ENCODE peak calls at places on chromosomes 12 and 14, in six cellular contexts. T is OCI-LY7, W is hepatocyte, S is mammary epithelial cell, P is fibroblast of lung, I is astrocyte. O is an unnamed sample.

GRCh38 chr14:93537962-93538361 is 107.2 kb downstream of the UNC79 start:
- DNase-seq in I (no peak), T (no peak), S (no peak), W (no peak), P (no peak), O (no peak)

GRCh38 chr14:64765740-64766302 is 61.6 kb downstream of the PLEKHG3 start:
- DNase-seq in I (no peak), P (no peak), T (no peak), W (no peak), S (no peak), O (no peak)

GRCh38 chr14:102066041-102066451 is 20.8 kb downstream of the HSP90AA1 start:
- DNase-seq in P (no peak), W (no peak), T (no peak), I (no peak), S (no peak), O (no peak)

GRCh38 chr12:11882301-11883019 is 188.3 kb upstream of the BCL2L14 start:
- DNase-seq in I (no peak), T (no peak), W (no peak), S (peak; percentile 60), P (no peak), O (no peak)

GRCh38 chr14:56659361-56659760 is 79.8 kb downstream of the TMEM260 start:
- DNase-seq in W (peak; percentile 9), T (no peak), I (no peak), S (no peak), P (no peak), O (no peak)

GRCh38 chr12:110846615-110847566 is at the start of gene CCDC63:
- DNase-seq in P (peak; percentile 55), I (peak; percentile 37), W (peak; percentile 79), S (no peak), T (no peak), O (no peak)

GRCh38 chr12:57882575-57882974 is 36.0 kb upstream of the CTDSP2 start:
- DNase-seq in S (no peak), W (no peak), T (no peak), P (no peak), I (no peak), O (no peak)

GRCh38 chr12:1104088-1104800 is 113.2 kb downstream of the ERC1 start:
- DNase-seq in I (no peak), S (no peak), T (peak; percentile 43), P (no peak), W (no peak), O (no peak)

GRCh38 chr12:124518051-124518932 is 49.1 kb downstream of the NCOR2 start:
- DNase-seq in S (peak; percentile 97), I (peak; percentile 100), P (peak; percentile 100), T (no peak), W (peak; percentile 96), O (peak; percentile 92)

GRCh38 chr12:28378749-28379148 is 188.5 kb downstream of the CCDC91 start:
- DNase-seq in P (peak; percentile 96), W (no peak), T (no peak), S (peak; percentile 46), I (peak; percentile 96), O (no peak)

GRCh38 chr12:124477109-124477915 is 90.1 kb downstream of the NCOR2 start:
- DNase-seq in S (no peak), P (no peak), I (no peak), W (no peak), T (no peak), O (no peak)

GRCh38 chr12:54292083-54292930 is 8.5 kb downstream of the NFE2 start:
- DNase-seq in I (no peak), P (no peak), S (no peak), T (no peak), W (no peak), O (no peak)

GRCh38 chr12:98998697-98999299 is 353.7 kb downstream of the APAF1 start:
- DNase-seq in I (peak; percentile 23), T (peak; percentile 65), S (peak; percentile 26), W (peak; percentile 61), P (peak; percentile 23), O (no peak)

GRCh38 chr12:6018265-6018664 is 73.2 kb upstream of the ANO2 start:
- DNase-seq in I (no peak), P (no peak), W (no peak), T (no peak), S (no peak), O (no peak)

GRCh38 chr14:99282261-99283050 is 10.5 kb upstream of the BCL11B start:
- DNase-seq in S (no peak), W (no peak), P (no peak), I (no peak), T (no peak), O (no peak)

GRCh38 chr12:82473111-82473754 is 114.9 kb downstream of the METTL25 start:
- DNase-seq in I (no peak), P (no peak), W (no peak), T (no peak), S (no peak), O (no peak)

GRCh38 chr12:67593041-67593870 is 55.3 kb upstream of the DYRK2 start:
- DNase-seq in W (peak; percentile 77), S (peak; percentile 94), T (no peak), I (peak; percentile 43), P (peak; percentile 52), O (peak; percentile 46)

GRCh38 chr12:120365675-120366340 is 3.2 kb downstream of the MSI1 start:
- DNase-seq in W (peak; percentile 62), I (no peak), P (no peak), T (no peak), S (no peak), O (no peak)

GRCh38 chr12:115440438-115440837 is 756.5 kb upstream of the TBX3 start:
- DNase-seq in P (peak; percentile 66), I (peak; percentile 39), T (no peak), S (peak; percentile 37), W (peak; percentile 63), O (no peak)

GRCh38 chr12:48997719-48998496 is 1.3 kb downstream of the DDN start:
- DNase-seq in S (no peak), W (peak; percentile 65), T (no peak), I (no peak), P (no peak), O (no peak)

GRCh38 chr12:127803545-127803944 is 463.4 kb upstream of the TMEM132C start:
- DNase-seq in W (no peak), S (no peak), P (peak; percentile 40), I (peak; percentile 27), T (no peak), O (no peak)

GRCh38 chr12:27709932-27710591 is 570 bp upstream of the MRPS35 start:
- DNase-seq in S (peak; percentile 54), W (no peak), T (no peak), I (peak; percentile 50), P (peak; percentile 61), O (no peak)

GRCh38 chr12:124502379-124502778 is 65.0 kb downstream of the NCOR2 start:
- DNase-seq in S (no peak), P (no peak), W (no peak), I (no peak), T (no peak), O (no peak)

GRCh38 chr14:96309128-96309906 is 53.3 kb downstream of the BDKRB1 start:
- DNase-seq in P (no peak), I (no peak), S (no peak), W (peak; percentile 60), T (no peak), O (no peak)

DNA sequence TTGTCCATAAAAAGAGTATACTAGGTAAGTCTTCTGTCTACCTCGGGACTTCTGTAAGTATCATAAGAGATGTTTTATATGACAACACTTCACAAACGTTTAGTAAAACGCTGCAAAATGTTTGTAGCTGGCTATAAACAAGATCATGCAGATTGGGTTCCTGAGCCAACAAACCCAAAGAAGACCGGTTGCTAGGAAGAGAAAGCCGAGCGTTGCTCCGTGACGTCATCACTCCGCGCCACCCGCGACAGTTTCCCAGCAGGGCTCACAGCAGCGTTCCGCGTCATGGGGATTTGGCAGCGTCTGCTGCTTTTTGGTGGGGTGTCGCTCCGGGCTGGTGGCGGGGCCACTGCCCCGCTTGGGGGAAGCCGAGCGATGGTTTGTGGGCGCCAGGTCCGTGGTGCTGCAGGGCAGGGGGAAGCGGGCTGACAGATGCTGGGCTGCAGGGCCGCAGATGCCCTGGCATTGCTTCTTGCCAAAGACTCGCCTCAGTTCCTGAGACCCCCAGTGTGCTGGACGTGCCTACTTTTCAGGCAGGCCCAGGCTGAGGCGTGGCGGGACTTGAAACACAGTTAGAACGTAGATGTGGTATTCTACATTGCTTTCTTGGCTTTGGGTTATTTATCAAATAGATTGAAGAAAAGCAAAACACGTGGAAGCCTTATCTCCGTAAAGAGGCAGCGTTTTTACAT is at the start of gene NUBPL:
- DNase-seq in P (peak; percentile 94), S (peak; percentile 87), T (peak; percentile 95), W (peak; percentile 95), I (peak; percentile 91), O (peak; percentile 54)
- H3K27ac ChIP-seq in P (peak within 1 kb of the TSS; percentile 93), S (peak within 1 kb of the TSS; percentile 90), T (peak within 1 kb of the TSS; percentile 38), W (peak within 1 kb of the TSS; percentile 89), I (peak within 1 kb of the TSS; percentile 93), O (peak within 1 kb of the TSS; percentile 94)

DNA sequence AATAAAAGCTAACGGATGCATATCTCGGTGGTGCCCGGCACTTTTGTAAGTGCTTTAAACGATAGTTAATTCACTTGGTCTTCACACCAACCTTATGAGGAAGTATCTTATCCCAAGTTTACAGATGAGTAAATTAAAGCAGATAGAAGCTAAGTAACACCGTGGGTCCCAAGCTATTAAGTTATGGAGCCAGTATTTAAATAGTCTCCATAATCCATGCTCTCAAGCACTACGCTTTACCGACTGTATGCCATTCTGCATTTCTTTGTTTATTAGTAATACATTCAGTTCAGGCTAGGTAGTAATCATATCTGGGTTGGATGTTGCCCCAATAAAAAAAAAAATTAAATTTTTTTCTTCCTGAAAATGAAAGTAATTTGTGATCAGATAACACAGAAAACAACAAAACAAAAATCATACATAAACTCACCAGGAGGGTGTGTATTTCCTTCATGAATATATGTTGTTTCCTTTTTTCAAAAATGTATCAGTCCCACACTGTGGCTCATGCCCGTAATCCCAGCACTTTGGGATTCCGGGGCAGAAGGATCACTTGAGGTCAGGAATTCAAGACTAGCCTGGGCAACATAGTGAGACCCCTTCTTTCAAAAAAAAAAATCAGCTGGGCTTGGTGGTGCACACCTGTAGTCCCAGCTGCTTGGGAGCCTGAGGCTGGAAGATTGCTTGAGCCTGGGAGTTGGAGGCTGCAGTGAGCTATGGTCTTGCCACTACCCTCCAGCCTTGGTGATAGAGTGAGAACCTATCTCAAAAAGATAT is 1.4 kb upstream of the M6PR start:
- DNase-seq in S (no peak), P (no peak), T (no peak), I (no peak), W (no peak), O (no peak)
- H3K4me2 ChIP-seq in S (peak overlapping the region; percentile 88), P (peak overlapping the region; percentile 82), T (peak overlapping the region; percentile 98), I (peak overlapping the region; percentile 98), W (peak overlapping the region; percentile 81), O (peak overlapping the region; percentile 94)

DNA sequence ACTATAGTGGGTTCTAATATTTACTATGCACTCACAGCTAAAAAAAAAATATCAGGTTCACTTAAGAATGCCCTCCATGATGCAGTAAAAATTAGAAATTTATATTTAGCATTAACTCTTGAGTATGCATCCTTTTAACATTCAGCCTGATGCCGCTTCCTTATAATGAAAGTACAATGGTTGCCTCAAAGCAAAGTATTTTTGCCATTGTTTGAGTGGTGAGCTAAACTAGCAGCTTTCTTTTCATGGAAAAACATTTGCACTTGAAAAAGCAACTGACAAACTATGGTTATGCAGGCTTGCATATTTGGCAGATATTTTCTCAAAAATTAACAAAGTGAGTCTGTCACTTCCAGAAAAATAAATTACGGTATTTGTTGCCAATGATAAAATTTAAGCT is 188.6 kb downstream of the SLC6A15 start:
- DNase-seq in S (no peak), P (no peak), I (no peak), W (no peak), T (no peak), O (no peak)
- H3K4me3 ChIP-seq in S (no peak overlapping the region), P (no peak overlapping the region), I (no peak overlapping the region), W (no peak overlapping the region), T (no peak overlapping the region), O (no peak overlapping the region)

GRCh38 chr12:112167728-112168525 is 42.6 kb downstream of the TRAFD1 start:
- DNase-seq in W (no peak), P (no peak), T (no peak), S (no peak), I (no peak), O (no peak)
- H3K27ac ChIP-seq in W (no peak overlapping the region), P (no peak overlapping the region), T (no peak overlapping the region), S (no peak overlapping the region), I (no peak overlapping the region), O (no peak overlapping the region)

O was measured in keratinocyte.